ENCODE peak calls at places on chromosomes 7 and 10, in four cellular contexts. One of them, this sample, is unnamed.

GRCh38 chr10:101069441-101069840 is 7.7 kb downstream of the KAZALD1 start:
- DNase-seq in ovary: no peak
- DNase-seq in foreskin fibroblast: no peak
- DNase-seq in GM10248: no peak
- DNase-seq in this sample: no peak

GRCh38 chr10:62475531-62475930 is 101.4 kb downstream of the ZNF365 start:
- DNase-seq in ovary: no peak
- DNase-seq in foreskin fibroblast: peak
- DNase-seq in GM10248: no peak
- DNase-seq in this sample: no peak

GRCh38 chr10:91163709-91164474 is 56.6 kb upstream of the PCGF5 start:
- DNase-seq in ovary: peak
- DNase-seq in foreskin fibroblast: peak
- DNase-seq in GM10248: peak
- DNase-seq in this sample: peak

GRCh38 chr10:95404864-95405263 is 114.1 kb upstream of the PDLIM1 start:
- DNase-seq in ovary: no peak
- DNase-seq in foreskin fibroblast: no peak
- DNase-seq in GM10248: no peak
- DNase-seq in this sample: no peak

GRCh38 chr7:1975581-1975980 is 257.2 kb downstream of the MAD1L1 start:
- DNase-seq in ovary: no peak
- DNase-seq in foreskin fibroblast: no peak
- DNase-seq in GM10248: no peak
- DNase-seq in this sample: no peak

GRCh38 chr7:133645870-133646492 is 393.1 kb downstream of the EXOC4 start:
- DNase-seq in ovary: no peak
- DNase-seq in foreskin fibroblast: no peak
- DNase-seq in GM10248: no peak
- DNase-seq in this sample: no peak

GRCh38 chr10:8042864-8043568 is 11.5 kb upstream of the GATA3 start:
- DNase-seq in ovary: no peak
- DNase-seq in foreskin fibroblast: no peak
- DNase-seq in GM10248: peak
- DNase-seq in this sample: no peak

GRCh38 chr10:61793760-61794713 is 107.5 kb upstream of the ARID5B start:
- DNase-seq in ovary: no peak
- DNase-seq in foreskin fibroblast: peak
- DNase-seq in GM10248: no peak
- DNase-seq in this sample: no peak

GRCh38 chr7:3063016-3063753 is 19.5 kb upstream of the CARD11 start:
- DNase-seq in ovary: no peak
- DNase-seq in foreskin fibroblast: no peak
- DNase-seq in GM10248: peak
- DNase-seq in this sample: no peak

GRCh38 chr10:108385963-108386362 is 1221.5 kb upstream of the SORCS1 start:
- DNase-seq in ovary: no peak
- DNase-seq in foreskin fibroblast: no peak
- DNase-seq in GM10248: no peak
- DNase-seq in this sample: no peak

GRCh38 chr10:10967502-10967901 is 50.2 kb upstream of the CELF2 start:
- DNase-seq in ovary: no peak
- DNase-seq in foreskin fibroblast: no peak
- DNase-seq in GM10248: no peak
- DNase-seq in this sample: no peak

GRCh38 chr10:3761111-3761686 is 23.8 kb downstream of the KLF6 start:
- DNase-seq in ovary: no peak
- DNase-seq in foreskin fibroblast: no peak
- DNase-seq in GM10248: peak
- DNase-seq in this sample: no peak

DNA sequence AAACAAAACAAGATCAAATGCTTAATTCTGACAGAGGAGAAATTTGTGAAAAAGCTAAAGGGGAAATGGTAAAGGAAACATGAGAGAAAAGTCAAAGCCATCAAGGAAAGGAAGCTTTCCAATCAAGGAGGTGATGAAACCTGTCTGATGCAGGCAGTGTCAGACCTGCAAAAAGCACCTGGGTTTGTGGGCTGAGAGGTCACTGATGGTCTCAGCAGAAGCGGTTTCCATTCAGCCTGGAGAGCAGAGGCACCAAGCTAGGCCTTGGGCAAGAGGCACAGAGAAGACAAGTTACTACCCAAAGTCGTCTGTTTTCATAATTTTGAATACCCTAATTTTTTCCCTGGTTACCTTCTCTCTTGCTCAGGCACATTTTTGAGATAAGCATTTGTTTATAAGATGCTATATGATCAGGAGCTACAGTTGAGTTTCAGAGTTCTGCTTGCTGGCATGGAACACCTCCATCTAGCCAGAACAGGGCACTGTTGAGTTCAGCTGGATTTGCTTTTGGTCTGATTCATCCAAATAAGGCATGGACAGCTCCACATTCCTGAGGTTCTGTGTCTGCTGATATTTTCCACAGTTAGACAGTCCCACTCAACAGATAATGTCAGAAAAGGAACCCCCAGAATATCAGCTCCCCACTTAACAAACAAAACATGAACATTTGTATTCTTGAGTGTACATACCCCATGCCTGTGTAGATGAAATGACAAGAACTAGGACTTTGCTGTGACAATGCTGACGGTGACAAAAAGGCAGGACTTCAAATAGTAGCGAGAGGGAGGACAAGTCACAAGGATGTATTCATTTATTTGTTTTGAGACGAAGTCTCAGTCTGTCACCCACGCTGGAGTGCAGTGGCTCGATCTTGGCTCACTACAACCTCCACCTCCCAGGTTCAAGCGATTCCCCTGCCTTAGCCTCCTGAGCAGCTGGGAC is 4.9 kb upstream of the PPIA start:
- DNase-seq in ovary: no peak
- DNase-seq in foreskin fibroblast: peak
- DNase-seq in GM10248: peak
- DNase-seq in this sample: no peak
- TF ChIP-seq CTCF in ovary: no peak
- TF ChIP-seq CTCF in foreskin fibroblast: peak
- TF ChIP-seq CTCF in GM10248: no peak
- TF ChIP-seq CTCF in this sample: no peak

GRCh38 chr7:75945297-75946168 is 30.6 kb downstream of the POR start:
- DNase-seq in ovary: peak
- DNase-seq in foreskin fibroblast: peak
- DNase-seq in GM10248: no peak
- DNase-seq in this sample: no peak
- TF ChIP-seq CTCF in ovary: no peak
- TF ChIP-seq CTCF in foreskin fibroblast: no peak
- TF ChIP-seq CTCF in GM10248: no peak
- TF ChIP-seq CTCF in this sample: no peak

GRCh38 chr10:85791846-85792532 is 574.6 kb downstream of the GRID1 start:
- DNase-seq in ovary: no peak
- DNase-seq in foreskin fibroblast: no peak
- DNase-seq in GM10248: no peak
- DNase-seq in this sample: no peak
- TF ChIP-seq CTCF in ovary: no peak
- TF ChIP-seq CTCF in foreskin fibroblast: no peak
- TF ChIP-seq CTCF in GM10248: no peak
- TF ChIP-seq CTCF in this sample: peak

GRCh38 chr7:45652630-45653029 is 78.5 kb downstream of the ADCY1 start:
- DNase-seq in ovary: no peak
- DNase-seq in foreskin fibroblast: no peak
- DNase-seq in GM10248: no peak
- DNase-seq in this sample: no peak

GRCh38 chr7:45650404-45651055 is 76.4 kb downstream of the ADCY1 start:
- DNase-seq in ovary: no peak
- DNase-seq in foreskin fibroblast: no peak
- DNase-seq in GM10248: no peak
- DNase-seq in this sample: peak

GRCh38 chr7:45649560-45650346 is 75.6 kb downstream of the ADCY1 start:
- DNase-seq in ovary: no peak
- DNase-seq in foreskin fibroblast: no peak
- DNase-seq in GM10248: no peak
- DNase-seq in this sample: no peak

GRCh38 chr7:45651056-45651444 is 76.9 kb downstream of the ADCY1 start:
- DNase-seq in ovary: no peak
- DNase-seq in foreskin fibroblast: no peak
- DNase-seq in GM10248: no peak
- DNase-seq in this sample: peak

GRCh38 chr7:45651540-45651939 is 77.4 kb downstream of the ADCY1 start:
- DNase-seq in ovary: no peak
- DNase-seq in foreskin fibroblast: no peak
- DNase-seq in GM10248: no peak
- DNase-seq in this sample: peak
- TF ChIP-seq CTCF in ovary: no peak
- TF ChIP-seq CTCF in foreskin fibroblast: no peak
- TF ChIP-seq CTCF in GM10248: no peak
- TF ChIP-seq CTCF in this sample: no peak

DNA sequence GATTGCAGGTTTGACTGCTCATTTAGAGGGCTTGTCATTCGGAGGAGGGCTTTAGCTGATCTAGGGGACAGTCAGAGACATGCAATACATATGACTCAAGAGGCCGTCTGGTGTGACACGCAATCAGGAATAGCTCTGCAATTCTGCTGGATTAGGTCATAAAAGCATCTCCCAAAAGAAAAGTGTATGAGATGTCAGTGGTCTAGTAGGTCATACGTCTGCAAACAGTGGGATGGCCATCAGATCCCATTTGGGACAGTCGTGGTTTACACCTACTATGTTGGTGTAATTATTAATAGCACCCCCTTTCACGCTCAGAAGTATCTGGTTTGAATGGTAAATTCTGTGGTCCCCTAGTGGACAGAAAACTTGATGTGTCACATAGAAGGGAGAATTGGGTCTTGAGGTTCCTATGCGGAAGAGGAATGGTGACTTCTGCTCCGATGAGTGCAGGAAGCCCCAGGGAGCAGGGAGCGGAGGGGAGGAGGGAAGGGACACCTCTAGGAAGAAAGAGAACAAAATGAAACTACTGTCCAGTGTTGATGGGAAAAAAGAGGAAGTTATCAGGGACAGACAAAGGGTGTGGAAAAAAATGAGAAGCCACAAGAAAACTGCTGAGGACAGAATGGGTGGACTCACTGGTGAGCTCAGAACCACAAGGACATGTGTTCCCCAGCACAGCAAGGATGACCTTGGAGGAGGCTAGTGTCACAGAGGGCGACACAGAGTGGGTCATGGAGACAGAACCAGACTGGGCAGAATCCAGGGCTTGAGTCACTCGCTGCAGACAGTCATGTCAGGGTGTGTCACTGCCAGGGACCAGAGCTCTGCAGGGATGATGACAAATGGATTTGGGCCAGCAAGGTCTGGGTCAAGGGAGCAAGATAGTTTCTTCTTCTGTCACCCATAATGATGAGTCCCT is 59.9 kb downstream of the MAP3K8 start:
- DNase-seq in ovary: no peak
- DNase-seq in foreskin fibroblast: peak
- DNase-seq in GM10248: no peak
- DNase-seq in this sample: peak
- TF ChIP-seq CTCF in ovary: no peak
- TF ChIP-seq CTCF in foreskin fibroblast: no peak
- TF ChIP-seq CTCF in GM10248: peak
- TF ChIP-seq CTCF in this sample: no peak

GRCh38 chr7:149797771-149798170 is 24.4 kb upstream of the ZNF467 start:
- DNase-seq in ovary: no peak
- DNase-seq in foreskin fibroblast: no peak
- DNase-seq in GM10248: no peak
- DNase-seq in this sample: no peak

GRCh38 chr7:149801002-149801566 is 27.7 kb upstream of the ZNF467 start:
- DNase-seq in ovary: no peak
- DNase-seq in foreskin fibroblast: no peak
- DNase-seq in GM10248: no peak
- DNase-seq in this sample: no peak

GRCh38 chr7:149801816-149802215 is 28.4 kb upstream of the ZNF467 start:
- DNase-seq in ovary: no peak
- DNase-seq in foreskin fibroblast: no peak
- DNase-seq in GM10248: no peak
- DNase-seq in this sample: no peak

GRCh38 chr7:149799397-149800168 is 26.2 kb upstream of the ZNF467 start:
- DNase-seq in ovary: no peak
- DNase-seq in foreskin fibroblast: no peak
- DNase-seq in GM10248: peak
- DNase-seq in this sample: no peak

DNA sequence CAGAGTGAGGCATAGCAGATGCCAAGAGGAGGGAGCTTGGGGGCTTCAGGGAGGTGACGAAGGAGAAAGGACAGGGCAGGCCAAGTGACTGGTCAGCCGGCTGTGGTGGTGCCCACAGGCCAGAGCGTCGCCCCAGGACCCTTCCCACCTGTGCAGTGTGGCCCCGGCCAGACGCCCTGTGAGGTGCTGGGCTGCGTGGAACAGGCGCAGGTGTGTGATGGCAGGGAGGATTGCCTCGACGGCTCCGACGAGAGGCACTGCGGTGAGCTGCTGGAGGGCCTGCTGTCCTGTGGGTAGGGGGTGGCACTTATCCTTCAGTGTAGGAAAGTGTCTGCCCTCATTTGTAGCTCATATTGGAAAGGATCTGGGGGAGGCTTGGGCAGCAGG is 26.8 kb upstream of the ZNF467 start:
- DNase-seq in ovary: no peak
- DNase-seq in foreskin fibroblast: no peak
- DNase-seq in GM10248: no peak
- DNase-seq in this sample: no peak
- TF ChIP-seq CTCF in ovary: no peak
- TF ChIP-seq CTCF in foreskin fibroblast: no peak
- TF ChIP-seq CTCF in GM10248: no peak
- TF ChIP-seq CTCF in this sample: no peak

GRCh38 chr10:1715821-1716220 is 21.5 kb downstream of the ADARB2 start:
- DNase-seq in ovary: no peak
- DNase-seq in foreskin fibroblast: no peak
- DNase-seq in GM10248: peak
- DNase-seq in this sample: no peak
- TF ChIP-seq CTCF in ovary: no peak
- TF ChIP-seq CTCF in foreskin fibroblast: no peak
- TF ChIP-seq CTCF in GM10248: peak
- TF ChIP-seq CTCF in this sample: no peak

GRCh38 chr7:76074972-76075370 is 27.1 kb downstream of the MDH2 start:
- DNase-seq in ovary: no peak
- DNase-seq in foreskin fibroblast: peak
- DNase-seq in GM10248: no peak
- DNase-seq in this sample: no peak

GRCh38 chr7:76074306-76074971 is 26.5 kb downstream of the MDH2 start:
- DNase-seq in ovary: no peak
- DNase-seq in foreskin fibroblast: no peak
- DNase-seq in GM10248: no peak
- DNase-seq in this sample: no peak

GRCh38 chr7:76071316-76072242 is 23.7 kb downstream of the MDH2 start:
- DNase-seq in ovary: peak
- DNase-seq in foreskin fibroblast: no peak
- DNase-seq in GM10248: no peak
- DNase-seq in this sample: no peak

GRCh38 chr7:76072243-76073148 is 24.6 kb downstream of the MDH2 start:
- DNase-seq in ovary: no peak
- DNase-seq in foreskin fibroblast: no peak
- DNase-seq in GM10248: no peak
- DNase-seq in this sample: no peak

GRCh38 chr7:76073335-76073990 is 25.6 kb downstream of the MDH2 start:
- DNase-seq in ovary: no peak
- DNase-seq in foreskin fibroblast: no peak
- DNase-seq in GM10248: no peak
- DNase-seq in this sample: no peak
- TF ChIP-seq CTCF in ovary: no peak
- TF ChIP-seq CTCF in foreskin fibroblast: no peak
- TF ChIP-seq CTCF in GM10248: no peak
- TF ChIP-seq CTCF in this sample: no peak

This sample was measured in tibial artery.